ENCODE peak calls at places on chromosomes 7 and 10, in eight cellular contexts. C is GM23248; H is astrocyte of the spinal cord; Z is stimulated activated CD4-positive, alpha-beta T cell treated with anti-CD3 and anti-CD28 coated beads, Interleukin-1b, Interleukin-23, amount 100 ng/mL, for 4 hours; A is stimulated activated CD8-positive, alpha-beta memory T cell treated with anti-CD3 and anti-CD28 coated beads, Interleukin-4, amount 100 ng/mL, for 4 hours; T is iris pigment epithelial cell; G is progenitor cell of endocrine pancreas; M is cardiac fibroblast. E is an unnamed sample.

GRCh38 chr10:28969413-28969812 is 292.1 kb downstream of the BAMBI start:
- DNase-seq in C (no peak), H (no peak), Z (no peak), A (no peak), T (no peak), G (no peak), M (no peak), E (no peak)

GRCh38 chr7:136194843-136195242 is 217.7 kb upstream of the MTPN start:
- DNase-seq in C (no peak), H (no peak), Z (no peak), A (no peak), T (no peak), G (no peak), M (no peak), E (no peak)

GRCh38 chr10:8998751-8999150 is 944.3 kb downstream of the GATA3 start:
- DNase-seq in C (no peak), H (peak; percentile 13), Z (no peak), A (no peak), T (peak; percentile 39), G (no peak), M (no peak), E (no peak)

GRCh38 chr10:117541909-117542705 is 439 bp upstream of the EMX2 start:
- DNase-seq in C (peak; percentile 99), H (peak; percentile 23), Z (no peak), A (no peak), T (peak; percentile 98), G (peak; percentile 46), M (peak; percentile 71), E (peak; percentile 74)

GRCh38 chr7:23018747-23019146 is 4.8 kb upstream of the HYCC1 start:
- DNase-seq in C (no peak), H (no peak), Z (no peak), A (no peak), T (no peak), G (no peak), M (no peak), E (no peak)

GRCh38 chr7:4837814-4838625 is 23.8 kb downstream of the PAPOLB start:
- DNase-seq in C (no peak), H (no peak), Z (no peak), A (no peak), T (no peak), G (no peak), M (no peak), E (no peak)

GRCh38 chr10:6314620-6315205 is 112.0 kb downstream of the PFKFB3 start:
- DNase-seq in C (no peak), H (no peak), Z (no peak), A (no peak), T (no peak), G (no peak), M (no peak), E (no peak)

GRCh38 chr7:216360-217300 is 24.3 kb downstream of the FAM20C start:
- DNase-seq in C (no peak), H (no peak), Z (no peak), A (no peak), T (no peak), G (no peak), M (no peak), E (no peak)

GRCh38 chr7:48875300-48875916 is 48.9 kb upstream of the CDC14C start:
- DNase-seq in C (peak; percentile 43), H (peak; percentile 46), Z (no peak), A (no peak), T (peak; percentile 10), G (peak; percentile 22), M (no peak), E (peak; percentile 50)

GRCh38 chr7:66720571-66720970 is 20.0 kb upstream of the RABGEF1 start:
- DNase-seq in C (no peak), H (no peak), Z (no peak), A (no peak), T (no peak), G (no peak), M (no peak), E (no peak)

GRCh38 chr10:76547352-76547972 is 1090.1 kb downstream of the KCNMA1 start:
- DNase-seq in C (peak; percentile 83), H (peak; percentile 80), Z (peak; percentile 1), A (no peak), T (peak; percentile 70), G (peak; percentile 72), M (peak; percentile 84), E (peak; percentile 79)

GRCh38 chr7:42502022-42502421 is 265.0 kb upstream of the GLI3 start:
- DNase-seq in C (peak; percentile 61), H (no peak), Z (no peak), A (no peak), T (peak; percentile 86), G (no peak), M (no peak), E (no peak)

GRCh38 chr10:118940386-118940785 is 89.1 kb upstream of the NANOS1 start:
- DNase-seq in C (no peak), H (no peak), Z (no peak), A (no peak), T (peak; percentile 60), G (no peak), M (no peak), E (no peak)

GRCh38 chr10:18713077-18713476 is 53.8 kb downstream of the ARL5B start:
- DNase-seq in C (peak; percentile 95), H (peak; percentile 88), Z (no peak), A (no peak), T (peak; percentile 95), G (no peak), M (peak; percentile 80), E (no peak)

GRCh38 chr7:22859676-22860290 is 37.1 kb upstream of the TOMM7 start:
- DNase-seq in C (peak; percentile 61), H (no peak), Z (no peak), A (no peak), T (peak; percentile 87), G (no peak), M (peak; percentile 68), E (no peak)

GRCh38 chr7:24778543-24779282 is 21.4 kb upstream of the GSDME start:
- DNase-seq in C (peak; percentile 97), H (peak; percentile 71), Z (no peak), A (no peak), T (peak; percentile 90), G (no peak), M (peak; percentile 73), E (no peak)

GRCh38 chr7:46830-47140 is 145.6 kb upstream of the FAM20C start:
- DNase-seq in C (no peak), H (no peak), Z (no peak), A (no peak), T (no peak), G (no peak), M (no peak), E (no peak)

GRCh38 chr7:65832281-65832680 is 40.6 kb upstream of the VKORC1L1 start:
- DNase-seq in C (peak; percentile 39), H (peak; percentile 43), Z (no peak), A (no peak), T (peak; percentile 60), G (peak; percentile 31), M (peak; percentile 63), E (peak; percentile 33)

GRCh38 chr7:68623030-68623429 is 975.2 kb upstream of the AUTS2 start:
- DNase-seq in C (no peak), H (no peak), Z (no peak), A (no peak), T (no peak), G (no peak), M (no peak), E (no peak)

GRCh38 chr10:77702166-77702565 is 64.6 kb upstream of the KCNMA1 start:
- DNase-seq in C (peak; percentile 92), H (peak; percentile 92), Z (no peak), A (no peak), T (peak; percentile 95), G (no peak), M (peak; percentile 90), E (no peak)

GRCh38 chr7:35537067-35538023 is 157.6 kb downstream of the HERPUD2 start:
- DNase-seq in C (peak; percentile 84), H (peak; percentile 64), Z (peak; percentile 78), A (peak; percentile 57), T (peak; percentile 58), G (peak; percentile 81), M (peak; percentile 79), E (peak; percentile 86)

GRCh38 chr7:148110097-148110868 is 480.3 kb upstream of the C7orf33 start:
- DNase-seq in C (no peak), H (no peak), Z (no peak), A (no peak), T (no peak), G (no peak), M (peak; percentile 1), E (no peak)